ENCODE peak calls at places on chromosomes 7 and 10, in ten cellular contexts. Y is stimulated activated CD4-positive, alpha-beta T cell treated with anti-CD3 and anti-CD28 coated beads, Interleukin-4, amount 100 ng/mL, for 4 hours; K is cardiac fibroblast; S is germinal center; W is SIG-M5; U is GM06990; Z is H1; B is colonic mucosa; H is ACHN; Q is pons. T is an unnamed sample.

GRCh38 chr10:78964952-78965633 is 103.7 kb upstream of the ZMIZ1 start:
- DNase-seq in B (no peak), W (no peak), Q (peak; percentile 86), Y (no peak), Z (peak; percentile 78), K (peak; percentile 47), H (peak; percentile 85), U (no peak), S (no peak), T (no peak)

GRCh38 chr10:42962120-42962901 is 114.6 kb upstream of the RET start:
- DNase-seq in U (no peak), H (no peak), Y (no peak), W (no peak), B (peak; percentile 15), S (no peak), Z (peak; percentile 42), K (no peak), Q (no peak), T (no peak)

GRCh38 chr7:112743811-112744210 is 46.4 kb downstream of the TMEM168 start:
- DNase-seq in U (no peak), Z (no peak), S (no peak), W (no peak), K (no peak), H (no peak), Q (no peak), Y (no peak), B (no peak), T (no peak)

GRCh38 chr10:131499566-131499965 is 188.0 kb upstream of the TCERG1L start:
- DNase-seq in H (no peak), B (no peak), K (no peak), U (no peak), S (no peak), Q (no peak), Y (no peak), W (no peak), Z (no peak), T (no peak)

GRCh38 chr10:79280956-79281355 is 66.3 kb upstream of the PPIF start:
- DNase-seq in Z (no peak), H (no peak), B (no peak), S (no peak), Y (no peak), U (no peak), Q (no peak), W (no peak), K (no peak), T (no peak)

GRCh38 chr7:121369462-121369861 is 26.6 kb downstream of the FAM3C start:
- DNase-seq in K (peak; percentile 73), U (no peak), B (peak; percentile 27), W (no peak), S (no peak), Z (no peak), H (peak; percentile 31), Q (no peak), Y (no peak), T (peak; percentile 44)

GRCh38 chr10:34637419-34637911 is 177.6 kb downstream of the PARD3 start:
- DNase-seq in Q (peak; percentile 50), U (peak; percentile 81), Y (peak; percentile 64), Z (peak; percentile 98), B (peak; percentile 72), W (no peak), K (peak; percentile 53), H (peak; percentile 55), S (peak; percentile 68), T (peak; percentile 40)

GRCh38 chr7:82266081-82266480 is 177.5 kb downstream of the CACNA2D1 start:
- DNase-seq in Z (no peak), Q (no peak), B (no peak), U (no peak), W (no peak), K (no peak), H (no peak), Y (no peak), S (no peak), T (no peak)

GRCh38 chr10:21068025-21068656 is 171.0 kb upstream of the NEBL start:
- DNase-seq in Q (no peak), W (no peak), K (no peak), B (no peak), U (no peak), Y (no peak), Z (no peak), H (no peak), S (no peak), T (no peak)

GRCh38 chr7:128215281-128215680 is 25.8 kb upstream of the LEP start:
- DNase-seq in S (no peak), Q (no peak), W (no peak), Y (no peak), U (no peak), Z (no peak), K (peak; percentile 85), B (no peak), H (no peak), T (no peak)

GRCh38 chr10:47307381-47307780 is 7.4 kb downstream of the GDF10 start:
- DNase-seq in W (no peak), K (no peak), H (no peak), Q (no peak), U (no peak), Z (no peak), Y (no peak), B (no peak), S (no peak), T (no peak)

GRCh38 chr7:115088938-115089337 is 167.0 kb downstream of the MDFIC start:
- DNase-seq in U (no peak), S (no peak), H (no peak), Y (no peak), K (no peak), Q (no peak), Z (no peak), B (no peak), W (no peak), T (no peak)

GRCh38 chr10:30000802-30001571 is 58.4 kb downstream of the JCAD start:
- DNase-seq in S (no peak), U (no peak), K (peak; percentile 95), Q (peak; percentile 34), H (peak; percentile 7), Y (no peak), Z (no peak), W (no peak), B (peak; percentile 20), T (no peak)

GRCh38 chr10:52598936-52599335 is 173.6 kb downstream of the MBL2 start:
- DNase-seq in Z (no peak), B (no peak), S (no peak), K (no peak), Y (no peak), H (no peak), W (no peak), Q (no peak), U (no peak), T (no peak)

GRCh38 chr7:73978681-73979563 is 49.1 kb upstream of the ELN start:
- DNase-seq in Q (no peak), K (peak; percentile 66), U (peak; percentile 26), Y (no peak), Z (peak; percentile 81), W (no peak), B (peak; percentile 95), S (peak; percentile 83), H (peak; percentile 75), T (peak; percentile 45)